ENCODE peak calls at places on chromosomes 16 and 17, in nine cellular contexts. D is NT2/D1, S is endothelial cell of umbilical vein, C is anterior cingulate cortex, B is NCI-H1092, M is C1 segment of cervical spinal cord, A is NCI-H1105, V is SHP77, Y is GM04503. I is an unnamed sample.

GRCh38 chr17:81396722-81397313 is 1.6 kb downstream of the BAHCC1 start:
- DNase-seq in V (peak), B (peak), D (no peak), Y (no peak), M (peak), C (no peak), S (peak), A (no peak), I (no peak)

GRCh38 chr16:13858873-13859580 is 60.9 kb upstream of the ERCC4 start:
- DNase-seq in M (no peak), V (no peak), C (no peak), D (no peak), A (no peak), B (no peak), Y (no peak), S (no peak), I (no peak)

GRCh38 chr16:72537684-72538083 is 365.7 kb upstream of the PMFBP1 start:
- DNase-seq in M (no peak), V (no peak), D (no peak), B (no peak), Y (no peak), S (peak), A (no peak), C (no peak), I (no peak)

GRCh38 chr17:62739666-62740065 is 68.4 kb downstream of the MARCHF10 start:
- DNase-seq in V (no peak), A (no peak), D (no peak), C (no peak), M (no peak), S (no peak), B (no peak), Y (peak), I (no peak)

GRCh38 chr16:79137528-79137927 is 463.0 kb downstream of the MAF start:
- DNase-seq in M (no peak), C (no peak), A (no peak), S (no peak), D (no peak), B (no peak), Y (no peak), V (no peak), I (no peak)

GRCh38 chr17:82457071-82457789 is 1.3 kb upstream of the NARF start:
- DNase-seq in V (no peak), Y (no peak), M (no peak), C (no peak), S (no peak), B (no peak), A (no peak), D (no peak), I (peak)

GRCh38 chr16:4226251-4227039 is 15.4 kb downstream of the SRL start:
- DNase-seq in B (no peak), S (no peak), D (no peak), M (no peak), C (no peak), V (no peak), Y (no peak), A (no peak), I (no peak)

GRCh38 chr17:16991349-16992009 is 19.6 kb upstream of the TNFRSF13B start:
- DNase-seq in C (peak), A (peak), Y (no peak), D (peak), S (peak), M (peak), B (peak), V (peak), I (peak)

GRCh38 chr16:83653785-83654184 is 154.0 kb upstream of the HSBP1 start:
- DNase-seq in D (no peak), C (no peak), M (no peak), A (no peak), V (no peak), Y (no peak), S (no peak), B (no peak), I (no peak)

GRCh38 chr16:53094013-53094630 is 39.3 kb downstream of the CHD9 start:
- DNase-seq in M (no peak), S (peak), A (no peak), B (peak), C (peak), Y (no peak), D (no peak), V (peak), I (no peak)

GRCh38 chr17:8865811-8866210 is 1.7 kb downstream of the PIK3R6 start:
- DNase-seq in M (no peak), S (no peak), B (no peak), C (no peak), A (no peak), D (no peak), Y (no peak), V (no peak), I (peak)

GRCh38 chr17:15452746-15453145 is 14.7 kb downstream of the CDRT4 start:
- DNase-seq in A (no peak), S (no peak), D (no peak), Y (no peak), V (no peak), C (no peak), B (no peak), M (no peak), I (no peak)

I was measured in endodermal cell.